ENCODE peak calls at places on chromosomes 13 and 19, in eight cellular contexts. U, F, R, A, W, L, K and P are unnamed samples.

GRCh38 chr19:58397533-58398037 is 2.1 kb downstream of the RNF225 start:
- DNase-seq in K (no peak), R (no peak), U (no peak), A (no peak), F (no peak), W (no peak), L (no peak), P (no peak)

GRCh38 chr19:2619076-2619475 is 83.4 kb downstream of the GNG7 start:
- DNase-seq in W (no peak), U (no peak), F (no peak), A (no peak), K (no peak), L (no peak), R (no peak), P (no peak)

GRCh38 chr13:28597641-28598040 is 61.3 kb upstream of the POMP start:
- DNase-seq in F (no peak), R (no peak), A (no peak), U (no peak), W (no peak), L (no peak), K (no peak), P (no peak)

GRCh38 chr19:36605101-36605838 is at the start of gene ZNF382:
- DNase-seq in U (peak), L (peak), W (peak), K (peak), R (peak), A (no peak), F (peak), P (peak)

GRCh38 chr19:14059093-14059480 is 2.8 kb downstream of the PALM3 start:
- DNase-seq in F (peak), R (no peak), U (no peak), L (peak), K (no peak), A (no peak), W (no peak), P (no peak)

GRCh38 chr13:95596701-95597100 is 44.2 kb downstream of the CLDN10 start:
- DNase-seq in K (no peak), L (no peak), W (no peak), A (no peak), F (no peak), R (no peak), U (no peak), P (no peak)

GRCh38 chr19:40623403-40624239 is 22.5 kb downstream of the LTBP4 start:
- DNase-seq in K (peak), F (peak), R (no peak), L (peak), A (no peak), W (no peak), U (no peak), P (no peak)

GRCh38 chr19:50465986-50466771 is 10.1 kb upstream of the EMC10 start:
- DNase-seq in F (peak), R (no peak), K (peak), U (no peak), L (peak), W (no peak), A (no peak), P (no peak)

GRCh38 chr19:27794444-27795042 is 1418.4 kb downstream of the UQCRFS1 start:
- DNase-seq in W (no peak), L (peak), A (no peak), K (peak), R (no peak), F (no peak), U (no peak), P (peak)

GRCh38 chr13:77515785-77516184 is 19.7 kb upstream of the SCEL start:
- DNase-seq in U (no peak), F (no peak), W (no peak), A (no peak), L (no peak), R (no peak), K (no peak), P (no peak)

GRCh38 chr19:7861619-7862412 is 12.4 kb downstream of the PRR36 start:
- DNase-seq in F (no peak), A (no peak), W (no peak), R (no peak), L (no peak), K (no peak), U (no peak), P (no peak)

GRCh38 chr13:71030789-71031188 is 836.2 kb downstream of the DACH1 start:
- DNase-seq in K (peak), A (no peak), R (no peak), L (no peak), F (no peak), W (no peak), U (no peak), P (no peak)

GRCh38 chr13:60511637-60512036 is 114.6 kb downstream of the TDRD3 start:
- DNase-seq in U (no peak), K (no peak), L (no peak), F (no peak), A (no peak), R (no peak), W (no peak), P (no peak)

GRCh38 chr13:74298912-74299311 is 164.7 kb upstream of the KLF12 start:
- DNase-seq in U (no peak), W (no peak), K (no peak), R (no peak), A (no peak), F (no peak), L (no peak), P (no peak)

GRCh38 chr13:45015300-45015699 is 26.0 kb downstream of the GPALPP1 start:
- DNase-seq in K (no peak), W (no peak), F (no peak), R (no peak), U (no peak), A (no peak), L (no peak), P (peak)

GRCh38 chr13:37869756-37870488 is at the start of gene TRPC4:
- DNase-seq in F (peak), L (peak), A (no peak), K (peak), R (peak), W (peak), U (no peak), P (no peak)

GRCh38 chr19:13537454-13537853 is 31.2 kb upstream of the CACNA1A start:
- DNase-seq in R (no peak), L (no peak), U (no peak), W (no peak), F (no peak), K (no peak), A (no peak), P (no peak)

GRCh38 chr19:3983936-3984583 is 1.2 kb downstream of the EEF2 start:
- DNase-seq in L (peak), W (peak), U (peak), K (no peak), F (peak), R (peak), A (no peak), P (peak)

GRCh38 chr19:16326401-16327130 is 1.9 kb downstream of the KLF2 start:
- DNase-seq in F (peak), K (no peak), A (no peak), R (no peak), W (peak), L (peak), U (no peak), P (no peak)

GRCh38 chr13:41075034-41075433 is 13.7 kb downstream of the WBP4 start:
- DNase-seq in W (no peak), K (no peak), R (peak), U (no peak), A (no peak), F (no peak), L (no peak), P (no peak)

GRCh38 chr19:2424686-2425621 is 2.4 kb downstream of the TIMM13 start:
- DNase-seq in U (no peak), R (no peak), L (peak), W (no peak), K (no peak), A (no peak), F (no peak), P (peak)

GRCh38 chr19:30228113-30228725 is 144.0 kb upstream of the ZNF536 start:
- DNase-seq in K (no peak), A (no peak), F (peak), R (no peak), U (no peak), L (peak), W (no peak), P (peak)

GRCh38 chr19:17762505-17763229 is 11.4 kb downstream of the FCHO1 start:
- DNase-seq in L (peak), U (no peak), R (no peak), F (peak), W (no peak), K (peak), A (no peak), P (peak)

GRCh38 chr19:36059180-36059910 is 4.6 kb downstream of the WDR62 start:
- DNase-seq in L (no peak), R (no peak), K (no peak), W (no peak), A (no peak), F (no peak), U (no peak), P (no peak)

GRCh38 chr19:54081032-54081431 is at the start of gene TARM1:
- DNase-seq in F (no peak), R (no peak), K (no peak), A (no peak), L (no peak), U (no peak), W (no peak), P (no peak)

GRCh38 chr13:110638814-110639806 is 23.8 kb downstream of the NAXD start:
- DNase-seq in L (peak), U (no peak), A (no peak), K (no peak), R (no peak), W (no peak), F (no peak), P (peak)

GRCh38 chr19:2235396-2236284 is 489 bp downstream of the PLEKHJ1 start:
- DNase-seq in U (peak), R (no peak), F (peak), K (peak), A (no peak), W (no peak), L (peak), P (peak)

GRCh38 chr13:63842102-63842501 is 2426.5 kb upstream of the PCDH20 start:
- DNase-seq in L (no peak), U (no peak), F (no peak), K (no peak), R (no peak), W (no peak), A (no peak), P (no peak)

GRCh38 chr19:29678484-29679106 is 13.3 kb downstream of the PLEKHF1 start:
- DNase-seq in A (peak), W (peak), U (peak), L (no peak), F (peak), K (peak), R (peak), P (peak)

GRCh38 chr19:41882568-41883462 is at the start of gene ARHGEF1:
- DNase-seq in A (no peak), K (no peak), U (no peak), W (peak), L (peak), F (peak), R (no peak), P (no peak)

GRCh38 chr19:17220207-17220758 is 5.1 kb downstream of the USE1 start:
- DNase-seq in K (no peak), U (no peak), W (no peak), F (peak), A (no peak), L (no peak), R (no peak), P (peak)

GRCh38 chr13:24985102-24985501 is 110.8 kb upstream of the PABPC3 start:
- DNase-seq in U (no peak), F (no peak), R (no peak), L (no peak), W (no peak), K (no peak), A (no peak), P (no peak)

GRCh38 chr13:81686877-81687276 is 1346.0 kb upstream of the SPRY2 start:
- DNase-seq in U (no peak), F (no peak), K (no peak), L (no peak), A (no peak), W (no peak), R (no peak), P (no peak)

GRCh38 chr19:33344210-33344609 is 29.3 kb upstream of the CEBPG start:
- DNase-seq in K (no peak), R (no peak), W (peak), L (no peak), F (no peak), A (no peak), U (no peak), P (no peak)

GRCh38 chr19:48237057-48237456 is 18.7 kb downstream of the CARD8 start:
- DNase-seq in K (no peak), A (no peak), W (no peak), R (no peak), F (no peak), L (no peak), U (no peak), P (no peak)

GRCh38 chr13:113644800-113645199 is 13.2 kb downstream of the ATP4B start:
- DNase-seq in U (no peak), L (no peak), F (no peak), A (no peak), R (no peak), K (no peak), W (no peak), P (no peak)

GRCh38 chr13:57114945-57115344 is 25.8 kb upstream of the PRR20A start:
- DNase-seq in A (no peak), K (no peak), R (no peak), F (no peak), W (no peak), U (no peak), L (no peak), P (no peak)

GRCh38 chr13:106568225-106569003 is 477 bp upstream of the ARGLU1 start:
- DNase-seq in U (no peak), K (peak), A (no peak), F (no peak), L (no peak), R (no peak), W (no peak), P (no peak)

GRCh38 chr19:44557933-44558332 is 28.5 kb upstream of the CEACAM20 start:
- DNase-seq in U (no peak), F (no peak), A (no peak), R (no peak), L (no peak), W (no peak), K (no peak), P (no peak)

DNA sequence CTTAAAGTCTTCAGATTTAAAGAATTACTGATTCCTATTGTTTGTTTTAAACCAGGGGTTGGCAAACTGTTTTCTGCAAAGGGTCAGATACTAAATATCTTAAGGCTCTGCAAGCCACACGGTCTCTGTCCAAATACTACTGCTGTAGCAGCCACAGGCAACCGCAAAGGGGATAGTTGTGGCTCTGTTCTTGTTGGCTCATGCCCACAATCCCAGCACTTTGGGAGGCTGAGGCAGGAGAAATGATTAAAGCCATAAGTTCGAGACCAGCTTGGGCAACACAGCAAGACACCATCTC is 22.4 kb downstream of the RANBP3 start:
- DNase-seq in R (no peak), K (no peak), A (no peak), W (no peak), U (no peak), L (no peak), F (no peak), P (no peak)
- H3K27ac ChIP-seq in R (peak), K (peak), A (no peak), W (peak), U (no peak), L (no peak), F (peak), P (peak)

DNA sequence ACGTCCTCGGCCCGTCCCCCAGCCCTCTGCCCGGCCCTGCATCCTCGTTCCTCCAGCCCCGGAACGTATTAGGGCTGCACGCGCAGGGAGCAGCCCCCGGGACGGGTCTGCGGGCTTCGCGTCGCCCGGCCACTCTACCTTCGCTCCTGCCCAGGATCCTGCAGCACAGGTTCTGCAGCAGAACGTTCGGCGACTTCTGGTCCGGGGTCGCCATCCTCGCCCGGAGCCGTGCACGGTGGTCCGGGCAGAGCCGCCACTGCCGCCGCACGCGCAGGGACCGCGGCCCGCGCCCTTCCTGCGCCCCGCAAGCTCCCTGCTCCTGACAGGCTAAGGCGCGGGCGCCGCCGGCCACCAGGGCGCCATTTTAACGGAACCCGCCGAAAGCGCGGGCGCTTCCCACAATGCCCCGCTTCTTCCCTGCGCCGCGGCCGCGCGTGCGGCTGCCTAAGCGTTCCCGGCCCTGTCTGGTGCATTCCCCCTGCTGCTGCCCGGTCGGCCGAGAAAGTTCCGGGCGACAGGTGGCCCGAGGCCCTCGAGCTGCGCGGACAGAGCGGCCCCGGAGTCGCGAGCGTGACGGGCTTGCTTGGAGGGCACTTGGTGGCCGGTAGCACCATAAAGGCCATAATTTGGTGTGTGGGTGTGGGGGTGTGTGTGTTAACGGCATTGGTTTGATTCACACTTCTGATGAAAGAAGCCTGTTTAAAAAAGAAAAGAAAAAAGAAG is at the start of gene TUBGCP3:
- DNase-seq in R (peak), W (peak), F (peak), K (peak), A (peak), U (peak), L (peak), P (peak)
- TF ChIP-seq CTCF in R (no peak), W (peak), F (peak), K (no peak), A (peak), U (peak), L (peak), P (no peak)

GRCh38 chr13:72535076-72535475 is 192.4 kb downstream of the MZT1 start:
- DNase-seq in F (no peak), L (no peak), K (no peak), W (no peak), U (no peak), R (no peak), A (no peak), P (no peak)
- TF ChIP-seq POLR2A in F (no peak), L (no peak), K (no peak), W (no peak), U (no peak), R (no peak), A (no peak), P (no peak)

GRCh38 chr13:43698743-43699142 is 88.0 kb downstream of the ENOX1 start:
- DNase-seq in W (no peak), K (no peak), U (no peak), L (no peak), F (no peak), R (no peak), A (no peak), P (no peak)
- H3K27ac ChIP-seq in W (peak), K (no peak), U (no peak), L (no peak), F (peak), R (no peak), A (no peak), P (no peak)

DNA sequence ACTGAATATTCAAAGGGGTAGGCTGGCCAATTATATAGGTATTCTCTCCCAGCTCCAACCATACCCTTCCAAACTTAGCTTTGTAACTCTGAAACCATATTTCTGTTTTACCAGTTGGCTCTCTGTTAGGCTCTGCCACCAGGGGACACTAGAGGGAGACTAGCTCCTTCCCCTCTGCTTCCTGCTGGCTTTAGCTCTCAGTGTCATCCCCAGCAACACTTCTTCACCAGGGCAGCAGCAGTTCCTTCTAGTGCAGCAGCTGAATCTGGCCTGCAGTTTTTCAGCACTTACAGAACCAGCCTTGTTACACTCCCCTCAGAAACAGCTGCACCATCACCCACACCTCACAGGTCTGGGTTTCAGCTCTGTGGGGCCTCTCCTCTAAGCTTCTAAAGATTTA is 51.0 kb upstream of the DOCK9 start:
- DNase-seq in F (no peak), A (no peak), R (no peak), U (no peak), K (no peak), W (no peak), L (peak), P (no peak)
- TF ChIP-seq CTCF in F (peak), A (peak), R (no peak), U (no peak), K (peak), W (no peak), L (peak), P (no peak)

DNA sequence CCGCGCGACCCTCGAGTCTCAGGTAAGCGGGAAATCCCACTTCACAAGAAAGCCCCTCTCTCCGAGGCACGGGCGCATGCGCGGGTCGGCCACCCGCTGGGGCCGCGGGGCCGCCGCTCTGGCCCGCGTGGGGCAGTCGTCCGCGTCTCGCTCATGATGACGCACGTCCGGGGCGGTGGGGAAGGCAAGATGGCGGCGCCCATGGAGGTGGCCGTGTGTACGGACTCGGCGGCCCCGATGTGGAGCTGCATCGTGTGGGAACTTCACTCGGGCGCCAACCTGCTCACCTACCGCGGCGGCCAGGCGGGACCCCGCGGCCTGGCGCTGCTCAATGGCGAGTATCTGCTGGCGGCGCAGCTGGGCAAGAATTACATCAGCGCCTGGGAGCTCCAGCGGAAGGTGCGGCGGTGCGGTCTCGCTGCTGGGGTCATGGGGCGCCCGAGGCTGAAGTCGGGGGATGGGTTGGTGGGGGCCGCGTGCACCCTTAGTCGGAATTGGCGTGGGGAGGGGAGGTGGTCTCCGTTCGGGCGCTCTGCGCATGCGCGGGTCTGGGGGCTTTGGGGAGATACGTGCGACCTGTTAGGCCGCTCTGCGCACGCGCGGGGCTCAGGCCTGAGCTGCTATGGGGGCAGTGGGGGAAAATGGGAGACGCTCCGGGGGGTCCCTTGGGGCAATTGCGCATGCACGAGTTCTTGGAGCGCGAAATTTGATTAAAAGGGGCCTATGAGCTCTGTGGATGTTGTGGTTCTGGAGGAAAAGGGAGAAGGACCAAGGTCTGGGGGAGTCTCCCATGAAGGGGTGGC is at the start of gene WDR18:
- DNase-seq in W (peak), L (peak), F (peak), U (peak), A (peak), R (peak), K (peak), P (peak)
- TF ChIP-seq POLR2A in W (peak), L (peak), F (peak), U (no peak), A (peak), R (peak), K (peak), P (peak)

DNA sequence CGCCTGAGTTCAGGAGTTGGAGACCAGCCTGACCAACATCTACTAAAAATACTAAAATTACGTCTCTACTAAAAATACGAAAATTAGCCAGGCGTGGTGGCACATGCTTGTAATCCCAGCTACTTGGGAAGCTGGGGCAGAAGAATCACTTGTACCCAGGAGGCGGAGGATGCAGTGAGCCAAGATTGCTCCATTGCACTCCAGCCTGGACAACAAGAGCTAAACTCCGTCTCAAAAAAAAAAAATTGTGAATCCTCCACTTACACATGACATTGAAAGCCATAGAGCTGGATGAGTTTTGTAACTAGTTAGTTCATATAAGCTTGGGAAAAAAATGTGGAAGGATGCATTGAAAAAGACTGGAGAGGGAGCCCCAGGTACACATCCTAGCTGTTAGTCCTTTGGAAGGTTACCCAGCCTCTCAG is 452 bp upstream of the PSMD8 start:
- DNase-seq in K (no peak), L (no peak), A (no peak), W (no peak), F (no peak), R (no peak), U (no peak), P (no peak)
- H3K27ac ChIP-seq in K (peak), L (no peak), A (peak), W (peak), F (peak), R (peak), U (peak), P (peak)